ENCODE peak calls at places on chromosomes 3 and 15, in four cellular contexts. R, J, P and M are unnamed samples.

GRCh38 chr15:31974855-31975421 is 55.4 kb upstream of the CHRNA7 start:
- DNase-seq in R (no peak), J (no peak), P (no peak), M (peak)

GRCh38 chr15:82174471-82174870 is 88.1 kb downstream of the EFL1 start:
- DNase-seq in R (no peak), J (no peak), P (no peak), M (no peak)

GRCh38 chr3:69997486-69998307 is 1.8 kb upstream of the SAMMSON start:
- DNase-seq in R (no peak), J (no peak), P (no peak), M (no peak)

GRCh38 chr3:29186131-29186599 is 94.7 kb upstream of the RBMS3 start:
- DNase-seq in R (no peak), J (no peak), P (no peak), M (no peak)

GRCh38 chr3:156617145-156617544 is 57.2 kb upstream of the TIPARP start:
- DNase-seq in R (no peak), J (no peak), P (no peak), M (no peak)

GRCh38 chr15:89486726-89487050 is 9.7 kb downstream of the RHCG start:
- DNase-seq in R (peak), J (no peak), P (no peak), M (peak)

GRCh38 chr15:42121667-42122066 is 27.3 kb upstream of the PLA2G4D start:
- DNase-seq in R (no peak), J (no peak), P (peak), M (no peak)

GRCh38 chr3:15783361-15783969 is 14.3 kb downstream of the ANKRD28 start:
- DNase-seq in R (no peak), J (no peak), P (no peak), M (no peak)

GRCh38 chr3:78878011-78878410 is 889.8 kb downstream of the ROBO1 start:
- DNase-seq in R (no peak), J (no peak), P (no peak), M (no peak)

GRCh38 chr3:45170071-45170470 is 23.9 kb upstream of the CDCP1 start:
- DNase-seq in R (no peak), J (no peak), P (peak), M (no peak)

GRCh38 chr3:189457201-189457607 is 174.0 kb upstream of the TP63 start:
- DNase-seq in R (no peak), J (no peak), P (no peak), M (no peak)

GRCh38 chr15:52787549-52788098 is 2.5 kb downstream of the ONECUT1 start:
- DNase-seq in R (no peak), J (no peak), P (no peak), M (no peak)

GRCh38 chr15:95990833-95991232 is 339.7 kb upstream of the NR2F2 start:
- DNase-seq in R (no peak), J (no peak), P (no peak), M (no peak)

GRCh38 chr15:73688455-73688854 is 4.3 kb downstream of the CD276 start:
- DNase-seq in R (peak), J (no peak), P (no peak), M (no peak)

GRCh38 chr3:194423317-194423716 is 24.3 kb upstream of the GP5 start:
- DNase-seq in R (no peak), J (no peak), P (no peak), M (peak)

GRCh38 chr3:87359025-87359424 is 82.6 kb upstream of the POU1F1 start:
- DNase-seq in R (no peak), J (no peak), P (no peak), M (no peak)

GRCh38 chr3:165513715-165514711 is 317.8 kb upstream of the SLITRK3 start:
- DNase-seq in R (no peak), J (no peak), P (no peak), M (no peak)

GRCh38 chr3:64187065-64187959 is 38.0 kb downstream of the PRICKLE2 start:
- DNase-seq in R (peak), J (peak), P (peak), M (peak)

GRCh38 chr3:106758459-106758858 is 618.8 kb upstream of the CCDC54 start:
- DNase-seq in R (no peak), J (no peak), P (no peak), M (no peak)

GRCh38 chr3:66481071-66482001 is 19.5 kb downstream of the LRIG1 start:
- DNase-seq in R (no peak), J (no peak), P (no peak), M (no peak)
- H3K27ac ChIP-seq in R (peak), J (peak), P (peak), M (peak)

GRCh38 chr15:70794596-70795310 is 31.4 kb upstream of the UACA start:
- DNase-seq in R (no peak), J (no peak), P (no peak), M (no peak)

GRCh38 chr15:70797464-70797863 is 34.1 kb upstream of the UACA start:
- DNase-seq in R (no peak), J (no peak), P (no peak), M (no peak)

GRCh38 chr15:70793694-70794093 is 30.3 kb upstream of the UACA start:
- DNase-seq in R (no peak), J (no peak), P (peak), M (no peak)

GRCh38 chr15:70796516-70797310 is 33.4 kb upstream of the UACA start:
- DNase-seq in R (no peak), J (no peak), P (no peak), M (no peak)

GRCh38 chr15:70795311-70795665 is 31.9 kb upstream of the UACA start:
- DNase-seq in R (no peak), J (no peak), P (no peak), M (no peak)
- TF ChIP-seq POLR2A in R (no peak), J (no peak), P (no peak), M (no peak)

DNA sequence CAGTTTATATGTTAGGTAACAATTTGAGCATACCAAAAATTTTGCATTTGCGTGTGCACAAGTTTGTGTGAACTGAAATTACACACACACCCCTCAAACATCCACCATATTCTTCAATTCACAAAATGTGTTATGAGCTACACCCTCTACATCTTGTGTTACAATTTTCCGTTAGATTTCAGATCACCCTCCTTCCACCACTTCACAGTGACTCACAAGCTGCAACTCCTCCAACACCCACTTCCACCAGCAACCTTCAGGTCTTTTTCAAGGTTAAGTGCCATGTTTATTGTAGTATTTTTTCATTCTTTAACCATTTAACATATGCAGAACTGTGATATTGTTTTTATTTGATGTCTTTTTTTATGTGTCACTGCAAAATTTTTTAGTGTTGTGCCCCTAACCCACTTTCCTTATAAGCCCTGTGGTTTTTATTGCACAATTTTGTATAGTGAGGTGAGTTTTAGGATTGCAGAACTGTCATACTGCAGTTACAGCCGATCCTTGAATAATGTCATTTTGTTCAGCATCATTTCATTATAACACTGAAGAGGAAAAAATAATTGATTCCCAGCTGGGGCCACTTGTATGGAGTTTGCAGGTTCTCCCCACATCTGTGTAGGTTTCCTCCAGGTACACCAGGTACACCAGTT is 148.9 kb downstream of the PLCL2 start:
- DNase-seq in R (no peak), J (no peak), P (no peak), M (no peak)
- H3K27ac ChIP-seq in R (no peak), J (no peak), P (peak), M (no peak)

GRCh38 chr15:40061212-40061901 is 22.4 kb upstream of the SRP14 start:
- DNase-seq in R (peak), J (no peak), P (no peak), M (no peak)

GRCh38 chr15:40058476-40059140 is 19.6 kb upstream of the SRP14 start:
- DNase-seq in R (no peak), J (no peak), P (no peak), M (no peak)

GRCh38 chr15:40062816-40063562 is 24.0 kb upstream of the SRP14 start:
- DNase-seq in R (peak), J (no peak), P (no peak), M (no peak)

GRCh38 chr15:40060241-40060961 is 21.4 kb upstream of the SRP14 start:
- DNase-seq in R (peak), J (no peak), P (no peak), M (no peak)

GRCh38 chr15:40059821-40060220 is 20.8 kb upstream of the SRP14 start:
- DNase-seq in R (no peak), J (no peak), P (no peak), M (no peak)
- TF ChIP-seq POLR2A in R (no peak), J (no peak), P (no peak), M (no peak)

GRCh38 chr15:49627407-49627877 is 6.6 kb downstream of the DTWD1 start:
- DNase-seq in R (no peak), J (no peak), P (no peak), M (no peak)
- H3K27ac ChIP-seq in R (no peak), J (no peak), P (no peak), M (no peak)

GRCh38 chr15:66880380-66881155 is 178.5 kb downstream of the SMAD6 start:
- DNase-seq in R (no peak), J (no peak), P (no peak), M (no peak)

GRCh38 chr15:66879968-66880367 is 177.9 kb downstream of the SMAD6 start:
- DNase-seq in R (no peak), J (no peak), P (no peak), M (no peak)

GRCh38 chr15:66877558-66878285 is 175.7 kb downstream of the SMAD6 start:
- DNase-seq in R (no peak), J (no peak), P (no peak), M (no peak)

GRCh38 chr15:66878761-66879160 is 176.7 kb downstream of the SMAD6 start:
- DNase-seq in R (no peak), J (no peak), P (no peak), M (peak)

DNA sequence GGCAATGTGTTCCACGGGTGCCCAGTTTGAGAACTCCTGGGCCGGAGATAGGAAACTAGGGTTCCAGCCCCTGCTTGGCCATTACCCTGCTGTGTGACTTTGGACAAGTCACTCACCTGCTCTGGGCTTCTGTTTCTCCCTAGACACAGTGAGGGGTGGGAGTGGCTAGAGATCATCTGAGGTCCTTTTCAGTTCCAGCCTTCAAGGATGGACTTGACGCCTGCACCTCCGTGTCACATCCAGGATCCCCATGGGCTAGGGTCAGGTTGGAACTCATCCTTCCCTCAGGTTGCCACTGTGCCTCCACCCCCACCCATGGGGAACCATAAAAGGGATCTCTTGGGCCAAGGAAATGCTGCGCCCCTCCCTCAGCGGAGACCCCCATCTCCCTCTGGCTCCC is 177.5 kb downstream of the SMAD6 start:
- DNase-seq in R (no peak), J (no peak), P (no peak), M (no peak)
- TF ChIP-seq POLR2A in R (no peak), J (no peak), P (no peak), M (no peak)